ENCODE peak calls at places on chromosome 10, in five cellular contexts. One of them, this sample, is unnamed.
A peak's percentile ranks its signal among the peaks of the same experiment; 100 is the strongest.

GRCh38 chr10:126398924-126399323 is 10.6 kb upstream of the ADAM12 start:
- DNase-seq in retinal pigment epithelial cell: no peak
- DNase-seq in D341Med: no peak
- DNase-seq in NCI-H2171 treated with DMSO at 0.1 percent for 48 hours: no peak
- DNase-seq in HTR-8/SVneo: no peak
- DNase-seq in this sample: no peak

GRCh38 chr10:30804478-30805055 is 175.0 kb upstream of the LYZL2 start:
- DNase-seq in NCI-H2171 treated with DMSO at 0.1 percent for 48 hours: no peak
- DNase-seq in D341Med: no peak
- DNase-seq in retinal pigment epithelial cell: no peak
- DNase-seq in HTR-8/SVneo: no peak
- DNase-seq in this sample: no peak

GRCh38 chr10:73956476-73957338 is 41.2 kb upstream of the VCL start:
- DNase-seq in retinal pigment epithelial cell: no peak
- DNase-seq in NCI-H2171 treated with DMSO at 0.1 percent for 48 hours: no peak
- DNase-seq in D341Med: no peak
- DNase-seq in HTR-8/SVneo: peak; percentile 45
- DNase-seq in this sample: no peak

GRCh38 chr10:124745678-124746077 is 1.5 kb upstream of the FAM53B start:
- DNase-seq in retinal pigment epithelial cell: no peak
- DNase-seq in D341Med: no peak
- DNase-seq in NCI-H2171 treated with DMSO at 0.1 percent for 48 hours: peak; percentile 26
- DNase-seq in HTR-8/SVneo: no peak
- DNase-seq in this sample: no peak

GRCh38 chr10:108638225-108638624 is 1285.1 kb downstream of the XPNPEP1 start:
- DNase-seq in HTR-8/SVneo: no peak
- DNase-seq in retinal pigment epithelial cell: no peak
- DNase-seq in D341Med: no peak
- DNase-seq in NCI-H2171 treated with DMSO at 0.1 percent for 48 hours: no peak
- DNase-seq in this sample: no peak

GRCh38 chr10:68010426-68010825 is 64.7 kb downstream of the HERC4 start:
- DNase-seq in HTR-8/SVneo: no peak
- DNase-seq in NCI-H2171 treated with DMSO at 0.1 percent for 48 hours: no peak
- DNase-seq in retinal pigment epithelial cell: no peak
- DNase-seq in D341Med: peak; percentile 42
- DNase-seq in this sample: no peak

GRCh38 chr10:122460891-122461293 is 461 bp upstream of the HTRA1 start:
- DNase-seq in NCI-H2171 treated with DMSO at 0.1 percent for 48 hours: no peak
- DNase-seq in HTR-8/SVneo: no peak
- DNase-seq in retinal pigment epithelial cell: no peak
- DNase-seq in D341Med: no peak
- DNase-seq in this sample: no peak

GRCh38 chr10:107031981-107032699 is 132.4 kb downstream of the SORCS1 start:
- DNase-seq in NCI-H2171 treated with DMSO at 0.1 percent for 48 hours: peak; percentile 61
- DNase-seq in D341Med: no peak
- DNase-seq in HTR-8/SVneo: no peak
- DNase-seq in retinal pigment epithelial cell: peak; percentile 6
- DNase-seq in this sample: no peak

GRCh38 chr10:96585726-96586418 is 940 bp downstream of the TM9SF3 start:
- DNase-seq in retinal pigment epithelial cell: no peak
- DNase-seq in D341Med: no peak
- DNase-seq in HTR-8/SVneo: no peak
- DNase-seq in NCI-H2171 treated with DMSO at 0.1 percent for 48 hours: no peak
- DNase-seq in this sample: no peak

GRCh38 chr10:43369921-43370320 is 1.5 kb upstream of the FXYD4 start:
- DNase-seq in retinal pigment epithelial cell: no peak
- DNase-seq in NCI-H2171 treated with DMSO at 0.1 percent for 48 hours: no peak
- DNase-seq in D341Med: no peak
- DNase-seq in HTR-8/SVneo: no peak
- DNase-seq in this sample: no peak

GRCh38 chr10:62352356-62352963 is 21.7 kb upstream of the ZNF365 start:
- DNase-seq in retinal pigment epithelial cell: no peak
- DNase-seq in NCI-H2171 treated with DMSO at 0.1 percent for 48 hours: no peak
- DNase-seq in HTR-8/SVneo: no peak
- DNase-seq in D341Med: no peak
- DNase-seq in this sample: no peak

GRCh38 chr10:101625821-101626412 is 37.8 kb downstream of the DPCD start:
- DNase-seq in retinal pigment epithelial cell: no peak
- DNase-seq in HTR-8/SVneo: no peak
- DNase-seq in NCI-H2171 treated with DMSO at 0.1 percent for 48 hours: peak; percentile 14
- DNase-seq in D341Med: no peak
- DNase-seq in this sample: no peak